ENCODE peak calls at places on chromosomes 11 and 22, in nine cellular contexts. One of them, this sample, is unnamed. For H3K4me1 and H3K9me3, the result is how much of the 10 kb centered on the place peaks cover.

GRCh38 chr11:60118333-60118732 is 29.9 kb downstream of the MS4A2 start:
- DNase-seq in fibroblast of lung: no peak
- DNase-seq in heart left ventricle: no peak
- DNase-seq in uterus: no peak
- DNase-seq in A549: no peak
- DNase-seq in CD4-positive, CD25-positive, alpha-beta regulatory T cell: no peak
- DNase-seq in transverse colon: no peak
- DNase-seq in H9: no peak
- DNase-seq in endothelial cell of umbilical vein: peak
- DNase-seq in this sample: no peak

GRCh38 chr22:38325575-38325974 is 8.3 kb upstream of the CSNK1E start:
- DNase-seq in transverse colon: no peak
- DNase-seq in CD4-positive, CD25-positive, alpha-beta regulatory T cell: no peak
- DNase-seq in uterus: no peak
- DNase-seq in fibroblast of lung: no peak
- DNase-seq in endothelial cell of umbilical vein: no peak
- DNase-seq in H9: peak
- DNase-seq in heart left ventricle: no peak
- DNase-seq in A549: no peak
- DNase-seq in this sample: no peak

GRCh38 chr11:67631427-67631826 is 1.7 kb upstream of the NUDT8 start:
- DNase-seq in transverse colon: peak
- DNase-seq in fibroblast of lung: no peak
- DNase-seq in uterus: peak
- DNase-seq in heart left ventricle: peak
- DNase-seq in endothelial cell of umbilical vein: no peak
- DNase-seq in CD4-positive, CD25-positive, alpha-beta regulatory T cell: no peak
- DNase-seq in A549: no peak
- DNase-seq in H9: peak
- DNase-seq in this sample: no peak

GRCh38 chr11:73340164-73340563 is 32.1 kb downstream of the ARHGEF17 start:
- DNase-seq in transverse colon: no peak
- DNase-seq in fibroblast of lung: no peak
- DNase-seq in A549: no peak
- DNase-seq in heart left ventricle: no peak
- DNase-seq in H9: no peak
- DNase-seq in uterus: no peak
- DNase-seq in endothelial cell of umbilical vein: no peak
- DNase-seq in CD4-positive, CD25-positive, alpha-beta regulatory T cell: no peak
- DNase-seq in this sample: no peak

GRCh38 chr11:78351979-78352731 is 65.5 kb downstream of the GAB2 start:
- DNase-seq in heart left ventricle: no peak
- DNase-seq in H9: no peak
- DNase-seq in A549: no peak
- DNase-seq in CD4-positive, CD25-positive, alpha-beta regulatory T cell: no peak
- DNase-seq in uterus: no peak
- DNase-seq in fibroblast of lung: no peak
- DNase-seq in endothelial cell of umbilical vein: no peak
- DNase-seq in transverse colon: no peak
- DNase-seq in this sample: no peak

GRCh38 chr11:115590254-115590653 is 86.0 kb upstream of the CADM1 start:
- DNase-seq in endothelial cell of umbilical vein: no peak
- DNase-seq in A549: no peak
- DNase-seq in CD4-positive, CD25-positive, alpha-beta regulatory T cell: no peak
- DNase-seq in H9: no peak
- DNase-seq in uterus: no peak
- DNase-seq in fibroblast of lung: no peak
- DNase-seq in heart left ventricle: no peak
- DNase-seq in transverse colon: no peak
- DNase-seq in this sample: no peak

GRCh38 chr22:42296381-42296853 is 26.0 kb upstream of the TCF20 start:
- DNase-seq in CD4-positive, CD25-positive, alpha-beta regulatory T cell: no peak
- DNase-seq in transverse colon: peak
- DNase-seq in fibroblast of lung: no peak
- DNase-seq in A549: no peak
- DNase-seq in uterus: no peak
- DNase-seq in endothelial cell of umbilical vein: no peak
- DNase-seq in H9: no peak
- DNase-seq in heart left ventricle: peak
- DNase-seq in this sample: no peak

GRCh38 chr11:34549271-34549670 is 35.7 kb upstream of the ELF5 start:
- DNase-seq in endothelial cell of umbilical vein: no peak
- DNase-seq in A549: no peak
- DNase-seq in transverse colon: no peak
- DNase-seq in CD4-positive, CD25-positive, alpha-beta regulatory T cell: no peak
- DNase-seq in fibroblast of lung: no peak
- DNase-seq in H9: no peak
- DNase-seq in heart left ventricle: no peak
- DNase-seq in uterus: no peak
- DNase-seq in this sample: no peak

GRCh38 chr11:63858628-63859550 is 20.0 kb downstream of the MARK2 start:
- DNase-seq in heart left ventricle: no peak
- DNase-seq in endothelial cell of umbilical vein: peak
- DNase-seq in A549: no peak
- DNase-seq in H9: no peak
- DNase-seq in transverse colon: peak
- DNase-seq in CD4-positive, CD25-positive, alpha-beta regulatory T cell: no peak
- DNase-seq in uterus: peak
- DNase-seq in fibroblast of lung: peak
- DNase-seq in this sample: peak

GRCh38 chr11:71995726-71996291 is 2.9 kb upstream of the IL18BP start:
- DNase-seq in H9: no peak
- DNase-seq in A549: no peak
- DNase-seq in endothelial cell of umbilical vein: no peak
- DNase-seq in heart left ventricle: no peak
- DNase-seq in CD4-positive, CD25-positive, alpha-beta regulatory T cell: no peak
- DNase-seq in uterus: no peak
- DNase-seq in fibroblast of lung: no peak
- DNase-seq in transverse colon: no peak
- DNase-seq in this sample: no peak

GRCh38 chr11:57779275-57779674 is 17.7 kb downstream of the CTNND1 start:
- DNase-seq in fibroblast of lung: no peak
- DNase-seq in H9: peak
- DNase-seq in transverse colon: no peak
- DNase-seq in heart left ventricle: no peak
- DNase-seq in endothelial cell of umbilical vein: peak
- DNase-seq in uterus: no peak
- DNase-seq in CD4-positive, CD25-positive, alpha-beta regulatory T cell: no peak
- DNase-seq in A549: peak
- DNase-seq in this sample: no peak

GRCh38 chr11:74696488-74696887 is 34.7 kb downstream of the CHRDL2 start:
- DNase-seq in transverse colon: no peak
- DNase-seq in H9: no peak
- DNase-seq in CD4-positive, CD25-positive, alpha-beta regulatory T cell: no peak
- DNase-seq in heart left ventricle: no peak
- DNase-seq in uterus: no peak
- DNase-seq in A549: no peak
- DNase-seq in endothelial cell of umbilical vein: no peak
- DNase-seq in fibroblast of lung: no peak
- DNase-seq in this sample: no peak

GRCh38 chr11:83523676-83524075 is 237.5 kb upstream of the CCDC90B start:
- DNase-seq in transverse colon: no peak
- DNase-seq in endothelial cell of umbilical vein: no peak
- DNase-seq in heart left ventricle: no peak
- DNase-seq in fibroblast of lung: no peak
- DNase-seq in H9: peak
- DNase-seq in CD4-positive, CD25-positive, alpha-beta regulatory T cell: no peak
- DNase-seq in uterus: no peak
- DNase-seq in A549: no peak
- DNase-seq in this sample: no peak

GRCh38 chr11:68213555-68214172 is 568 bp upstream of the KMT5B start:
- DNase-seq in CD4-positive, CD25-positive, alpha-beta regulatory T cell: peak
- DNase-seq in transverse colon: peak
- DNase-seq in A549: peak
- DNase-seq in H9: peak
- DNase-seq in fibroblast of lung: peak
- DNase-seq in heart left ventricle: peak
- DNase-seq in uterus: peak
- DNase-seq in endothelial cell of umbilical vein: peak
- DNase-seq in this sample: peak

GRCh38 chr22:49826603-49827306 is 918 bp downstream of the BRD1 start:
- DNase-seq in fibroblast of lung: peak
- DNase-seq in H9: no peak
- DNase-seq in transverse colon: peak
- DNase-seq in uterus: peak
- DNase-seq in A549: no peak
- DNase-seq in CD4-positive, CD25-positive, alpha-beta regulatory T cell: peak
- DNase-seq in endothelial cell of umbilical vein: peak
- DNase-seq in heart left ventricle: peak
- DNase-seq in this sample: peak

GRCh38 chr11:119055901-119056300 is 1.1 kb downstream of the HYOU1 start:
- DNase-seq in fibroblast of lung: peak
- DNase-seq in transverse colon: no peak
- DNase-seq in CD4-positive, CD25-positive, alpha-beta regulatory T cell: peak
- DNase-seq in H9: no peak
- DNase-seq in A549: peak
- DNase-seq in heart left ventricle: no peak
- DNase-seq in endothelial cell of umbilical vein: peak
- DNase-seq in uterus: no peak
- DNase-seq in this sample: no peak

DNA sequence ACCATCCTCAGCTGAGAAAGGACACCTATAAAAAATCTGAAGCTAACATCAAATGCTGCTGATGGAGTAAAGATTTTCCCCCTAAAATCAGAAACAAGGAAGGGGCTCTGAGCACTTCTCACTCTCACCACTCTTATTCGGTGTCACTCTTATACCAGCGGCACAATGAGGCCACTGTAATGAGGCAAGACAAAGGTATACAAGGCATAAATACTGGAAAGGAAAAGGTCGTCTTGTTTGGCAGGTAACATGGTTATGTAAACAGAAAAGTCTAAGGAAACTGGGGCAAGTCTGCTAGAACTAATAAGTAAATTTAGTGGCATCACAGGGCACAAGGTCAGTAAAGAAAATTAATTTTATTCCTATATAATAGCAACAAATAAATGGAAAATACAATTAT is 8.1 kb upstream of the MOB2 start:
- DNase-seq in A549: no peak
- DNase-seq in endothelial cell of umbilical vein: no peak
- DNase-seq in transverse colon: no peak
- DNase-seq in fibroblast of lung: no peak
- DNase-seq in H9: no peak
- DNase-seq in heart left ventricle: no peak
- DNase-seq in uterus: no peak
- DNase-seq in CD4-positive, CD25-positive, alpha-beta regulatory T cell: no peak
- DNase-seq in this sample: peak
- H3K4me1 ChIP-seq in A549: under half
- H3K4me1 ChIP-seq in endothelial cell of umbilical vein: under half
- H3K4me1 ChIP-seq in transverse colon: under half
- H3K4me1 ChIP-seq in fibroblast of lung: under half
- H3K4me1 ChIP-seq in H9: under half
- H3K4me1 ChIP-seq in heart left ventricle: under half
- H3K4me1 ChIP-seq in uterus: under half
- H3K4me1 ChIP-seq in CD4-positive, CD25-positive, alpha-beta regulatory T cell: under half
- H3K4me1 ChIP-seq in this sample: under half

DNA sequence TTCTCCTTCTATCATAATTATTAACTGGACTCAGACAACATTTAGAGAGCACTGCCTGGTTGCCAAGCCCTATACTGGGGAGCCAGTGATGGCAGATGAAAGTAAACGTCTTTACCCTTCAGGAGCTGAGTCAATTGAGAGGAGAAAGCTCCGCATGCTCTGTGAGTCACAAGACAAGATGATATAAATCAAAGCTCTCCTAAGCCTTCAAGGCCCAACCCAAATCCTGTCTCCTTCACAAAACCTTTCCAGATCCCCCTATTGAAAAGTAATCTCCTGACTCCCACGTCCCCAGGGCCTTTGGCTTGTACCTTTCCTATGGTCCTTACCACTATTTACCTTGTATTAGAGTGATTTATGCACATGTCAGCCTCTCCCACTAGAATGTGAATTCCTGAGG is 230.0 kb upstream of the TENM4 start:
- DNase-seq in transverse colon: no peak
- DNase-seq in H9: no peak
- DNase-seq in fibroblast of lung: no peak
- DNase-seq in CD4-positive, CD25-positive, alpha-beta regulatory T cell: no peak
- DNase-seq in uterus: no peak
- DNase-seq in A549: no peak
- DNase-seq in endothelial cell of umbilical vein: no peak
- DNase-seq in heart left ventricle: no peak
- DNase-seq in this sample: no peak
- H3K27ac ChIP-seq in transverse colon: no peak
- H3K27ac ChIP-seq in H9: no peak
- H3K27ac ChIP-seq in fibroblast of lung: no peak
- H3K27ac ChIP-seq in CD4-positive, CD25-positive, alpha-beta regulatory T cell: no peak
- H3K27ac ChIP-seq in uterus: no peak
- H3K27ac ChIP-seq in A549: no peak
- H3K27ac ChIP-seq in endothelial cell of umbilical vein: no peak
- H3K27ac ChIP-seq in heart left ventricle: no peak
- H3K27ac ChIP-seq in this sample: no peak

GRCh38 chr22:35892192-35892591 is 136.4 kb downstream of the RBFOX2 start:
- DNase-seq in H9: no peak
- DNase-seq in CD4-positive, CD25-positive, alpha-beta regulatory T cell: no peak
- DNase-seq in fibroblast of lung: peak
- DNase-seq in A549: no peak
- DNase-seq in transverse colon: no peak
- DNase-seq in endothelial cell of umbilical vein: peak
- DNase-seq in uterus: peak
- DNase-seq in heart left ventricle: no peak
- DNase-seq in this sample: no peak
- H3K9me3 ChIP-seq in H9: under half
- H3K9me3 ChIP-seq in CD4-positive, CD25-positive, alpha-beta regulatory T cell: under half
- H3K9me3 ChIP-seq in fibroblast of lung: under half
- H3K9me3 ChIP-seq in A549: under half
- H3K9me3 ChIP-seq in transverse colon: under half
- H3K9me3 ChIP-seq in endothelial cell of umbilical vein: under half
- H3K9me3 ChIP-seq in uterus: under half
- H3K9me3 ChIP-seq in heart left ventricle: under half
- H3K9me3 ChIP-seq in this sample: under half

GRCh38 chr22:25835348-25835747 is 93.4 kb downstream of the MYO18B start:
- DNase-seq in A549: no peak
- DNase-seq in heart left ventricle: no peak
- DNase-seq in uterus: no peak
- DNase-seq in H9: no peak
- DNase-seq in endothelial cell of umbilical vein: no peak
- DNase-seq in fibroblast of lung: no peak
- DNase-seq in transverse colon: no peak
- DNase-seq in CD4-positive, CD25-positive, alpha-beta regulatory T cell: no peak
- DNase-seq in this sample: no peak

GRCh38 chr22:25839755-25840154 is 97.8 kb downstream of the MYO18B start:
- DNase-seq in H9: no peak
- DNase-seq in fibroblast of lung: no peak
- DNase-seq in CD4-positive, CD25-positive, alpha-beta regulatory T cell: no peak
- DNase-seq in transverse colon: no peak
- DNase-seq in endothelial cell of umbilical vein: no peak
- DNase-seq in A549: no peak
- DNase-seq in uterus: no peak
- DNase-seq in heart left ventricle: no peak
- DNase-seq in this sample: no peak

GRCh38 chr22:25838960-25839741 is 97.2 kb downstream of the MYO18B start:
- DNase-seq in A549: no peak
- DNase-seq in H9: no peak
- DNase-seq in endothelial cell of umbilical vein: no peak
- DNase-seq in fibroblast of lung: no peak
- DNase-seq in heart left ventricle: no peak
- DNase-seq in transverse colon: no peak
- DNase-seq in CD4-positive, CD25-positive, alpha-beta regulatory T cell: no peak
- DNase-seq in uterus: no peak
- DNase-seq in this sample: no peak

GRCh38 chr22:25840162-25840561 is 98.2 kb downstream of the MYO18B start:
- DNase-seq in H9: no peak
- DNase-seq in transverse colon: no peak
- DNase-seq in CD4-positive, CD25-positive, alpha-beta regulatory T cell: no peak
- DNase-seq in endothelial cell of umbilical vein: no peak
- DNase-seq in A549: no peak
- DNase-seq in fibroblast of lung: no peak
- DNase-seq in heart left ventricle: no peak
- DNase-seq in uterus: no peak
- DNase-seq in this sample: no peak

GRCh38 chr22:25837288-25837900 is 95.4 kb downstream of the MYO18B start:
- DNase-seq in uterus: no peak
- DNase-seq in A549: no peak
- DNase-seq in heart left ventricle: no peak
- DNase-seq in transverse colon: no peak
- DNase-seq in CD4-positive, CD25-positive, alpha-beta regulatory T cell: no peak
- DNase-seq in endothelial cell of umbilical vein: no peak
- DNase-seq in H9: no peak
- DNase-seq in fibroblast of lung: no peak
- DNase-seq in this sample: no peak
- H3K4me1 ChIP-seq in uterus: under half
- H3K4me1 ChIP-seq in A549: under half
- H3K4me1 ChIP-seq in heart left ventricle: under half
- H3K4me1 ChIP-seq in transverse colon: under half
- H3K4me1 ChIP-seq in CD4-positive, CD25-positive, alpha-beta regulatory T cell: under half
- H3K4me1 ChIP-seq in endothelial cell of umbilical vein: under half
- H3K4me1 ChIP-seq in H9: under half
- H3K4me1 ChIP-seq in fibroblast of lung: under half
- H3K4me1 ChIP-seq in this sample: under half

This sample was measured in tibial artery.